ENCODE peak calls at places on chromosome 1, in nine cellular contexts. B is mucosa of descending colon, C is astrocyte of the spinal cord, Q is upper lobe of right lung, I is thoracic aorta, R is brain microvascular endothelial cell, M is bronchial epithelial cell, V is adrenal gland, U is body of pancreas. T is an unnamed sample.
A peak's percentile ranks its signal among the peaks of the same experiment; 100 is the strongest.

GRCh38 chr1:46543382-46543760 is 8.1 kb downstream of the KNCN start:
- DNase-seq in U (no peak), M (no peak), Q (no peak), R (no peak), I (no peak), C (no peak), V (no peak), B (peak; percentile 10), T (no peak)

GRCh38 chr1:116449578-116449977 is 76.5 kb downstream of the ATP1A1 start:
- DNase-seq in Q (no peak), V (no peak), C (no peak), U (no peak), M (no peak), B (no peak), R (no peak), I (no peak), T (no peak)

GRCh38 chr1:244209955-244210354 is 158.9 kb downstream of the ZBTB18 start:
- DNase-seq in M (no peak), I (no peak), V (no peak), U (no peak), C (no peak), B (no peak), Q (no peak), R (no peak), T (no peak)

GRCh38 chr1:149844650-149845255 is 54.6 kb upstream of the BOLA1 start:
- DNase-seq in Q (no peak), I (no peak), U (no peak), C (no peak), V (peak; percentile 8), M (no peak), R (no peak), B (no peak), T (no peak)

GRCh38 chr1:151846062-151846568 is 6.5 kb upstream of the C2CD4D start:
- DNase-seq in U (peak; percentile 45), B (no peak), Q (no peak), I (no peak), M (peak; percentile 83), V (no peak), C (peak; percentile 41), R (peak; percentile 80), T (peak; percentile 80)

GRCh38 chr1:24541711-24542346 is 14.1 kb upstream of the NCMAP start:
- DNase-seq in B (peak; percentile 72), M (no peak), Q (peak; percentile 78), V (no peak), R (no peak), C (no peak), U (no peak), I (no peak), T (no peak)

GRCh38 chr1:26597629-26598039 is 68.1 kb downstream of the RPS6KA1 start:
- DNase-seq in Q (no peak), C (peak; percentile 68), U (no peak), I (no peak), R (no peak), M (peak; percentile 68), V (no peak), B (no peak), T (peak; percentile 67)

GRCh38 chr1:179599623-179600249 is 8.1 kb downstream of the TDRD5 start:
- DNase-seq in R (peak; percentile 36), I (no peak), C (peak; percentile 10), Q (no peak), U (peak; percentile 61), M (peak; percentile 57), B (no peak), V (no peak), T (peak; percentile 60)

GRCh38 chr1:33402234-33402633 is 28.7 kb downstream of the PHC2 start:
- DNase-seq in V (no peak), I (no peak), U (no peak), B (no peak), M (no peak), Q (no peak), R (no peak), C (no peak), T (no peak)

GRCh38 chr1:241848680-241849344 is 808 bp downstream of the EXO1 start:
- DNase-seq in R (no peak), M (no peak), I (no peak), C (no peak), U (no peak), B (no peak), Q (no peak), V (no peak), T (no peak)

GRCh38 chr1:24373044-24373443 is 40.5 kb downstream of the STPG1 start:
- DNase-seq in Q (no peak), R (no peak), V (no peak), B (no peak), C (no peak), I (no peak), M (peak; percentile 51), U (no peak), T (no peak)

GRCh38 chr1:229318056-229318455 is 24.8 kb downstream of the CCSAP start:
- DNase-seq in M (no peak), U (no peak), V (no peak), I (no peak), Q (no peak), C (peak; percentile 40), R (peak; percentile 39), B (no peak), T (no peak)

GRCh38 chr1:104380003-104380402 is 630.3 kb downstream of the AMY1C start:
- DNase-seq in M (no peak), Q (no peak), V (no peak), R (no peak), I (no peak), U (no peak), B (no peak), C (no peak), T (no peak)

GRCh38 chr1:27596261-27596660 is 7.7 kb downstream of the AHDC1 start:
- DNase-seq in C (no peak), M (no peak), R (no peak), U (no peak), I (no peak), Q (no peak), B (no peak), V (peak; percentile 70), T (no peak)

GRCh38 chr1:200483491-200484143 is 73.8 kb upstream of the ZNF281 start:
- DNase-seq in I (no peak), U (peak; percentile 85), Q (no peak), B (no peak), V (peak; percentile 71), M (peak; percentile 99), C (peak; percentile 98), R (peak; percentile 97), T (peak; percentile 99)

DNA sequence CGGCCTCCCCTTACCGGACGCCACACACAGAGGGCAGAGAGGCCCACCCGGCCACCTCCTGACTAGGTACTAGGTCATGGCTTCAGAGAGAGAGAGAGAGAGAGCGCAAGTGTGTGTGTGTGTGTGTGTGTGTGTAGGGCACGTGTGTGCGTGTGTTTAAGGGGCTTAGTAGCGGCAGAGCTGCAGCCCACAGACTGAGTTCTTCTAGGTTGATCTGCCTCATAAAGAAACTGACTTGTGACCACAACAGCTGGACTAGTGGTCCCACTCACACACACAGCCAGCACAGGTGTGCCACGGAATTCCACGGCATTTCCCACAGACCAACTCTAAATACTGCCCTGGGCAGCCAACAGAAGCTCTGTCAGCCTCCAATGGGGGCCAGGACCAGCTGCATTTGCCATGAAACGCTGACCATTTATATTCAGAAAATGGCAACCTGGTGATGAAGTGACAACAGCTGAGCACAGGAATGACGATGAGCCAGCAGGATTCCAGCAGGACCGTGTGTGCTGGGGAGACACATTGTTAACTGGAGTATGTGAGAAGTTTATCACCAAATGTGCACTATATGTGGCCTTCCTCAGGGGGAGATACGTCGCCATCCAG is 38.8 kb upstream of the GPR153 start:
- DNase-seq in R (no peak), C (no peak), I (no peak), M (no peak), Q (no peak), U (no peak), V (no peak), B (peak; percentile 23), T (no peak)
- TF ChIP-seq CTCF in R (no peak), C (no peak), I (no peak), M (no peak), Q (no peak), U (no peak), V (no peak), B (no peak), T (no peak)

DNA sequence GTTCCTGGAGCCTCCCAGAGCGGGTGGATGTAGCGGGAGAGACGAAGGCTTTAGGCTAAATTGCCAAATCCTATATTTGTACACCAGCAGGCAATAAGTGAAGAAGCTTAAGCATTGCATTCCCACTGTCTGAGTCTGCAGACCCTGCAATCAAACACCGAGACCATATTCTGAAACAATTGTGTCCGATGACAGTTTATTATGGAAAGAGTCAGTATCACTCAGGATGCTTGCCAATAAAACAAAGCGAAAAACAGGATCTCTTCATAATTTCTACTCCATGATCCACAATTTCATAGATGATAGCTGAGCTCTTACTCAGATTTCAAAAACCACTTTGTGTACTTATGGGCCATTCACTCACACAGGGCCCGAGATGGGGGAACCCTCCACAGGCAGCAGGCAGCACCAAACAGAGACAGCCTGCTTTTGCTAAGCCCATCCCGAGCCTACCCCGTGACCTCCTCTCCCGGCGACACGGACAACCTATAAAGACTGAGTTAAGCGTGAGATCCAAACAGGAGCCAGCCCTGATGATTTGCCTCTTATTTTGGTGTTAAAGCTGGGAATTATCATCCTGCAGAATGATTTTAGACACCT is 212.5 kb downstream of the GPATCH2 start:
- DNase-seq in I (no peak), U (no peak), V (no peak), Q (no peak), B (no peak), C (no peak), M (no peak), R (no peak), T (no peak)
- H3K4me3 ChIP-seq in I (no peak overlapping the region), U (no peak overlapping the region), V (no peak overlapping the region), Q (no peak overlapping the region), B (no peak overlapping the region), C (no peak overlapping the region), M (no peak overlapping the region), R (no peak overlapping the region), T (no peak overlapping the region)

DNA sequence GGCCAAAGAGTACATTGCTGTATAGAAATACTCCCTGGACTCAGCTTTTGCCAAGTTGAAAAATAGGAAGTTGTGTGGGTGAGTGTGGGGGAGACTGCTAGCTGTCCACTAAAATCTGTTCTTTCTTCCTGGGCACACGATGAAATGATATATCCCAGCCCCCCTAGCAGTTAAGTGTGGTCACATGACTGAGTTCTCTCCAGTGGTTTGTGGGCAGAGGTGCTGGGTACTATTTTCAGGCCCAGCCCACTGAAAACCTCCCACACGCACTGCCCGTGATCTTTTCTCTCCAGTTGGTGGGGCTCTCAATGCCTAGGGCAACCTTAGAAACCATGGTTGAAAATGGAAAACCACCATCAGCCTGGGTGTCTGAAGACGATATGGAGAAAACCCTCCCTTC is 119.7 kb upstream of the LMO4 start:
- DNase-seq in I (no peak), M (no peak), V (no peak), U (no peak), B (no peak), Q (no peak), C (no peak), R (no peak), T (no peak)
- TF ChIP-seq CTCF in I (no peak), M (no peak), V (no peak), U (no peak), B (no peak), Q (no peak), C (no peak), R (no peak), T (no peak)

DNA sequence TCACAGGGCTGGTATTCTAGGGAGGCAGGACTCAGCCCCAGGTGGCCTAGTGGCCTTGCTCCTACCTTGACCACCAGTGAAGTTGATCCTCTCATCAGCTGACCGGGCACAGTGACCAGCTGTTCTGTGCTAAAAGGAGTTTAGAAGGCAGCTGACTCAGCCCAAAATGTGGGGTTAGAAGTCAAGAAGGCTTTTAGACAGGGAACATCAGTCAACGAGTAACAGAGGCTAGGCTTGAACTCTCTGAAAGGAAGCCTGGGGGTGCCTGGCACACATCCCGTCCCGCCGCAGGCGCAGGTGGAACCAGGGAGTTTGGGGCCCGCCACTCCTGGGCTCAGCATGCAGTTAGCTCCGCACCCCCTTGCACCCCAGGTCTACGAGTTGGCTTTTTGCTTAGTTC is 114.9 kb upstream of the SLC45A1 start:
- DNase-seq in I (no peak), M (no peak), Q (no peak), B (no peak), V (no peak), U (peak; percentile 19), R (no peak), C (no peak), T (no peak)
- H3K4me3 ChIP-seq in I (peak overlapping the region; percentile 42), M (no peak overlapping the region), Q (no peak overlapping the region), B (no peak overlapping the region), V (no peak overlapping the region), U (no peak overlapping the region), R (no peak overlapping the region), C (no peak overlapping the region), T (no peak overlapping the region)